ENCODE peak calls at places on chromosomes 6 and 20, in ten cellular contexts. L is heart left ventricle; K is A549; V is neuronal stem cell; N is colonic mucosa; G is CD4-positive, alpha-beta memory T cell; D is choroid plexus epithelial cell; I is HAP-1; E is bronchial epithelial cell; M is brain microvascular endothelial cell. T is an unnamed sample.

GRCh38 chr6:2986722-2987196 is 12.9 kb upstream of the NQO2 start:
- DNase-seq in E (peak; percentile 94), D (peak; percentile 46), V (no peak), L (no peak), G (no peak), M (peak; percentile 65), K (no peak), I (no peak), N (peak; percentile 46), T (peak; percentile 90)

GRCh38 chr6:111721677-111722219 is 116.1 kb upstream of the TRAF3IP2 start:
- DNase-seq in I (no peak), E (peak; percentile 26), M (peak; percentile 50), G (peak; percentile 57), N (peak; percentile 43), V (no peak), K (peak; percentile 11), L (peak; percentile 35), D (peak; percentile 73), T (no peak)

GRCh38 chr20:60485012-60485760 is 527.0 kb downstream of the CDH26 start:
- DNase-seq in G (no peak), I (no peak), L (no peak), N (no peak), V (no peak), K (no peak), M (no peak), D (no peak), E (no peak), T (no peak)

GRCh38 chr6:22785036-22785435 is 215.7 kb downstream of the HDGFL1 start:
- DNase-seq in E (no peak), G (no peak), M (no peak), K (no peak), N (no peak), V (peak; percentile 52), L (no peak), I (peak; percentile 13), D (peak; percentile 16), T (peak; percentile 36)

GRCh38 chr6:146472918-146473317 is 70.7 kb upstream of the RAB32 start:
- DNase-seq in I (no peak), N (no peak), K (no peak), D (no peak), M (no peak), V (no peak), G (no peak), L (no peak), E (no peak), T (no peak)

GRCh38 chr6:159252955-159253508 is 83.8 kb downstream of the FNDC1 start:
- DNase-seq in L (no peak), V (peak; percentile 51), N (no peak), D (peak; percentile 74), G (peak; percentile 7), I (peak; percentile 45), K (peak; percentile 23), E (peak; percentile 96), M (peak; percentile 35), T (peak; percentile 83)

GRCh38 chr6:116531675-116532570 is 13.6 kb downstream of the TRAPPC3L start:
- DNase-seq in D (peak; percentile 91), E (peak; percentile 57), L (peak; percentile 52), M (peak; percentile 82), G (peak; percentile 66), V (peak; percentile 54), N (peak; percentile 64), I (peak; percentile 64), K (peak; percentile 28), T (peak; percentile 41)

GRCh38 chr20:53865905-53866786 is 204.2 kb downstream of the BCAS1 start:
- DNase-seq in D (peak; percentile 72), V (peak; percentile 52), G (no peak), M (peak; percentile 46), I (peak; percentile 68), L (peak; percentile 28), K (peak; percentile 32), E (peak; percentile 89), N (peak; percentile 68), T (peak; percentile 71)

GRCh38 chr20:4011226-4011975 is 4.0 kb downstream of the RNF24 start:
- DNase-seq in D (no peak), N (no peak), M (no peak), K (no peak), I (no peak), L (no peak), V (no peak), G (no peak), E (peak; percentile 41), T (no peak)

GRCh38 chr20:47275548-47275947 is 81.0 kb downstream of the ZMYND8 start:
- DNase-seq in M (no peak), L (no peak), N (no peak), K (no peak), E (no peak), G (no peak), I (no peak), D (no peak), V (no peak), T (no peak)

GRCh38 chr6:25232478-25232877 is 46.7 kb upstream of the CARMIL1 start:
- DNase-seq in K (no peak), G (no peak), I (no peak), D (peak; percentile 39), M (no peak), N (no peak), V (no peak), E (no peak), L (peak; percentile 70), T (no peak)

GRCh38 chr6:169231790-169232506 is 21.7 kb downstream of the THBS2 start:
- DNase-seq in M (no peak), I (no peak), D (no peak), E (no peak), L (peak; percentile 26), V (no peak), K (no peak), G (no peak), N (peak; percentile 17), T (no peak)
- H3K4me3 ChIP-seq in M (no peak overlapping the region), I (no peak overlapping the region), D (no peak overlapping the region), E (no peak overlapping the region), L (no peak overlapping the region), V (no peak overlapping the region), K (no peak overlapping the region), G (no peak overlapping the region), N (no peak overlapping the region), T (no peak overlapping the region)

GRCh38 chr6:20313960-20314530 is 87.6 kb upstream of the E2F3 start:
- DNase-seq in D (no peak), L (no peak), V (no peak), I (no peak), N (no peak), G (no peak), K (no peak), E (no peak), M (no peak), T (no peak)
- H3K4me3 ChIP-seq in D (no peak overlapping the region), L (no peak overlapping the region), V (no peak overlapping the region), I (no peak overlapping the region), N (no peak overlapping the region), G (no peak overlapping the region), K (no peak overlapping the region), E (no peak overlapping the region), M (no peak overlapping the region), T (no peak overlapping the region)

GRCh38 chr20:17605131-17605660 is 35.3 kb downstream of the DSTN start:
- DNase-seq in E (no peak), M (no peak), K (no peak), D (no peak), V (no peak), G (no peak), N (peak; percentile 65), L (no peak), I (no peak), T (no peak)

GRCh38 chr20:17598013-17598550 is 28.2 kb downstream of the DSTN start:
- DNase-seq in G (no peak), M (no peak), I (no peak), D (no peak), K (no peak), E (no peak), L (no peak), N (no peak), V (no peak), T (no peak)

GRCh38 chr20:17606001-17606400 is 36.1 kb downstream of the DSTN start:
- DNase-seq in L (no peak), M (no peak), G (no peak), K (no peak), E (no peak), V (no peak), I (no peak), N (no peak), D (no peak), T (no peak)

GRCh38 chr20:17601957-17602356 is 32.1 kb downstream of the DSTN start:
- DNase-seq in I (peak; percentile 86), G (no peak), V (no peak), E (no peak), N (no peak), K (no peak), D (no peak), L (no peak), M (no peak), T (no peak)

GRCh38 chr20:17602493-17602892 is 32.6 kb downstream of the DSTN start:
- DNase-seq in G (no peak), K (no peak), V (no peak), N (no peak), M (no peak), I (peak; percentile 83), E (no peak), D (no peak), L (no peak), T (no peak)
- H3K4me3 ChIP-seq in G (no peak overlapping the region), K (no peak overlapping the region), V (no peak overlapping the region), N (no peak overlapping the region), M (no peak overlapping the region), I (no peak overlapping the region), E (no peak overlapping the region), D (no peak overlapping the region), L (no peak overlapping the region), T (no peak overlapping the region)

DNA sequence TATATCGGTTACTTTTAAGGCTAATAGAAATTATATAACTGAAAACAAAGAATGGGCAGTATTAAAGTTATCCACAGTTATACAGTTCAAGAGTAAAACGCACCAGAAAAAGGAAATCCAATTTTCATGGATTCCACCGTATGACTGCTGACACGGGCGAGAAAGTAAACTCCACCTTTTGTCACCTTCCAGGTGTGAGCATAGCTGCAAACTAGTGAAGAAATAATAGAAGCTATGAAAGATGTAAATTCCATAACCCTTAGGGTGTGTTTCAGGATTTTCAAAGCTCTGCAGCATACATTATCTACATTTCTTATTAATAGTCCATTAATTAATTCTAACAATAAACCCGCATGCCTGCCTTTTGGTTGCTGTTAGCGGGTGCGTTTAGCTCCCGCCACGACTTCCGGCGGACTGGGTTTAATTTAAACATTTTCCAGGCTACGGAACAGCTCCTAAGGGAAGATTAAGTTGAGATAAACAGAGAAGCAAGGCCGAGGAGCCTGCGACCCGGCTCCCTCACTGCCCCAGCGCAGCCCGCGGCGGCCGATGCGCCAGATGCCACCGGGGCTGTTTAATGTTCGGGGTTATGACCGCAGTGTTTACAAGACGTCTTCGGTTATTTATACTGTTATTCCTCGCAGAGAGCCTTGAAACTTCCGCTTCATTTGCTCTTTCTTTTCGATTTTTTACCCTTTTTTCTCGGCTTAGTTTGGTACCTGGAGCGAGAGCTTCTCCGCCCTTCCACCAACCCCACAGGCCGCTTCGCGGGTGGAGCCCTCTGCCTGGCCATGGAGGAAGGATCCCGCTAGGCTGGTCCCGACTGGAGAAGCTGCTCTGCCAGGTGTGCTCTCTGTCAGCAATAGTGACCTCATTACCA is 3.8 kb downstream of the TCF21 start:
- DNase-seq in I (no peak), D (no peak), V (no peak), L (no peak), E (no peak), K (no peak), G (no peak), M (no peak), N (no peak), T (no peak)
- H3K4me3 ChIP-seq in I (no peak overlapping the region), D (peak overlapping the region; percentile 40), V (no peak overlapping the region), L (peak overlapping the region; percentile 58), E (no peak overlapping the region), K (no peak overlapping the region), G (no peak overlapping the region), M (peak overlapping the region; percentile 1), N (peak overlapping the region; percentile 9), T (no peak overlapping the region)